ENCODE peak calls at places on chromosomes 7 and 10, in seven cellular contexts. G is H9, M is right lobe of liver, O is IMR-90, H is GM12865, Y is HFFc6, S is fibroblast of pulmonary artery. Q is an unnamed sample.

GRCh38 chr10:122301055-122301810 is 30.1 kb downstream of the BTBD16 start:
- DNase-seq in Y (peak; percentile 3), S (peak; percentile 89), G (no peak), H (no peak), O (peak; percentile 38), M (no peak), Q (peak; percentile 84)

GRCh38 chr10:27240891-27241639 is 468 bp upstream of the ACBD5 start:
- DNase-seq in G (peak; percentile 55), O (no peak), Y (no peak), M (no peak), S (peak; percentile 4), H (peak; percentile 67), Q (no peak)

GRCh38 chr7:50142421-50143113 is 49.5 kb upstream of the ZPBP start:
- DNase-seq in O (peak; percentile 21), M (no peak), S (peak; percentile 59), H (peak; percentile 63), Y (no peak), G (no peak), Q (no peak)

GRCh38 chr10:412109-412508 is 276.9 kb downstream of the ZMYND11 start:
- DNase-seq in Y (no peak), M (no peak), G (no peak), H (peak; percentile 50), S (no peak), O (no peak), Q (no peak)

GRCh38 chr7:41779918-41780317 is 77.0 kb upstream of the INHBA start:
- DNase-seq in M (no peak), Y (no peak), G (no peak), S (peak; percentile 69), H (no peak), O (no peak), Q (no peak)

GRCh38 chr7:81467964-81468363 is 301.9 kb downstream of the HGF start:
- DNase-seq in Y (no peak), M (no peak), H (no peak), S (no peak), G (no peak), O (no peak), Q (no peak)

GRCh38 chr10:79982861-79983260 is 34.0 kb upstream of the SFTPD start:
- DNase-seq in M (no peak), H (no peak), S (no peak), O (no peak), Y (no peak), G (peak; percentile 29), Q (no peak)

GRCh38 chr10:2005546-2005945 is 268.2 kb upstream of the ADARB2 start:
- DNase-seq in Y (no peak), G (no peak), S (no peak), H (no peak), M (no peak), O (no peak), Q (no peak)

GRCh38 chr7:10973942-10974716 is 457 bp downstream of the PHF14 start:
- DNase-seq in G (peak; percentile 57), S (peak; percentile 44), O (peak; percentile 44), Y (peak; percentile 23), M (no peak), H (peak; percentile 56), Q (no peak)

GRCh38 chr7:46035166-46035565 is 114.1 kb upstream of the IGFBP3 start:
- DNase-seq in S (no peak), G (no peak), H (no peak), M (no peak), O (no peak), Y (no peak), Q (no peak)

GRCh38 chr10:102420443-102420809 is 210 bp upstream of the FBXL15 start:
- DNase-seq in S (no peak), O (no peak), M (peak; percentile 92), Y (no peak), G (no peak), H (no peak), Q (no peak)

GRCh38 chr7:114264029-114264428 is 150.6 kb upstream of the FOXP2 start:
- DNase-seq in Y (no peak), G (no peak), O (peak; percentile 15), M (no peak), H (no peak), S (no peak), Q (no peak)

GRCh38 chr7:113179313-113179712 is 61.0 kb upstream of the SMIM30 start:
- DNase-seq in M (no peak), O (peak; percentile 19), G (no peak), H (no peak), Y (no peak), S (no peak), Q (no peak)

GRCh38 chr7:134855467-134855866 is 76.0 kb downstream of the CALD1 start:
- DNase-seq in G (no peak), O (no peak), Y (no peak), S (no peak), H (no peak), M (no peak), Q (no peak)

GRCh38 chr7:28587211-28587610 is 174.9 kb downstream of the CREB5 start:
- DNase-seq in O (peak; percentile 31), M (no peak), S (no peak), H (no peak), G (no peak), Y (no peak), Q (no peak)

GRCh38 chr10:33196710-33197406 is 137.6 kb downstream of the NRP1 start:
- DNase-seq in H (no peak), G (no peak), M (peak; percentile 60), Y (no peak), S (no peak), O (no peak), Q (peak; percentile 17)

GRCh38 chr7:41656357-41656756 is 46.5 kb downstream of the INHBA start:
- DNase-seq in O (peak; percentile 63), S (peak; percentile 61), G (no peak), Y (peak; percentile 14), M (no peak), H (no peak), Q (no peak)

GRCh38 chr10:70000262-70000661 is 52.4 kb upstream of the MACROH2A2 start:
- DNase-seq in G (no peak), S (no peak), M (no peak), H (no peak), Y (no peak), O (no peak), Q (no peak)

GRCh38 chr7:98423043-98423442 is 22.2 kb upstream of the BAIAP2L1 start:
- DNase-seq in Y (peak; percentile 36), G (no peak), O (peak; percentile 30), M (no peak), H (peak; percentile 48), S (peak; percentile 34), Q (no peak)

GRCh38 chr10:63483983-63484382 is 18.2 kb upstream of the JMJD1C start:
- DNase-seq in M (no peak), S (no peak), O (no peak), Y (no peak), H (no peak), G (no peak), Q (no peak)

DNA sequence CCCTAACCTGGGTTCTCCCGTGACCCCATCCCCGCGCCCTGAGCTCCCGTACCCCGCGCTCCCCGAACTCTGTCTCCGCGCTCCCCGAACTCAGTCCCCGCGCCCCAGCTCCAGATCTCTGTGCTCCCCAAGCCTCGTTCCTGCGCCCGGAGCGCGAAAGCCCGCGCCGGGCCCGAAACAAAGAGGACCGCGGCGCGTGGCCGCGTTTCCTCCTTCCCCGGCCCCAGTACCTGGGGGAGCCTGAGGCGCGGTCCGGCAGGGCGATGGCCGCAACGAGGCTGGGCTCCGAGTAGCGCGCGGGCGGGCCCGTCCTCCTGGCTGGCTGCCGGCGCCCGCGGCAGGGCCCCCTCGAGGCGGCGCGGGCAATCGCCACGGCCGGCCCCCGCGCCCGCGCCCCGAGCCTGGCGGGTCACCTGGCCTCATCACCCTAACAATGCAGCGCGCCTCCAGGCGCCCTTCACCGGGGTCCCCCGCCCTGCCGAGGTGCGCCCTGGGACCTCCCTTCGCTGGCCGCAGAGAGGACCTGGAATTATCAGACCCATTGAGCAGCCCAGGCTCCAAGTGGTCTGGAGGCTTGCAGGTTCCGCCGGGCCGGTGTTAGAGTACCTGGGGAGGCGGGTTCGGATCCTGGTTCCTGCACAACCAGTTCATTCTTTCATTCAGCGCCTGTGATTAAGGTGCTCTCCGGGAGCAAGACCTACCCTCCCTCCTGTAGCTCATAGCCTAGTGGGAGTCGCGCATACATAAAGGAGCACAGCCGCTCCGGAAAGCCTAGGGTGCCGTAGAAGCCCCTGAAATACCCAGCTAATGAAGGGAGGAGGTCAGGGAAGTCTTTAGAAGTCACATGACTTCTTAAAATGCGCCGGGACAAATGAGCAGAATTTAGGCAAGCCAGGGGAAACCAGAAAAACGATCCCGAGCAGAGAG is at the start of gene TNS3:
- DNase-seq in H (no peak), M (peak; percentile 59), O (peak; percentile 36), Y (no peak), G (peak; percentile 66), S (peak; percentile 51), Q (no peak)
- TF ChIP-seq CTCF in H (no peak), M (peak; percentile 42), O (peak; percentile 47), Y (peak; percentile 47), G (peak; percentile 37), S (no peak), Q (peak; percentile 38)

GRCh38 chr7:117405519-117405918 is 21.8 kb downstream of the ASZ1 start:
- DNase-seq in M (no peak), H (no peak), Y (no peak), O (no peak), G (no peak), S (no peak), Q (no peak)
- TF ChIP-seq CTCF in M (no peak), H (no peak), Y (peak; percentile 16), O (peak; percentile 2), G (peak; percentile 50), S (no peak), Q (no peak)

DNA sequence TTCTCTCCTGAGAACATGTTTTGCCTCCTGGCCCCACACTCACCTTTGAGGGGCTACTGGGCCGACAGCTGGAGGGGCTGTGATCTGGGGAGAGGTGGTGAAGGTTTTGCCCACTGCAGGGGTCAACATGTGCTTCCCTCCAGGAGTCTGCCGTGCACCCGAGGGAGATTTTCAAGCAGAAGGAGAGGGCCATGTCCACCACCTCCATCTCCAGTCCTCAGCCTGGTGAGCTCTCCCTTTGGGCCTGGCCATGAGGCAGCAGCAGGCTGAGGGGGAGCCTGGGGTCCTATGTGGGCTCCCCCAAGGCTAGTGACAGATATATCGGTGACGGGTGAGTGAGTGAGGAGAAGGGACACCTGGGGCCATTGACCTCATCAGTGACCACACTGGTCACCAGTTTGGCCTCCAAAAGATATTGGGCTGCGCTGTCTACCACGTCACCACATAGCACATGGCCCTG is 6.6 kb downstream of the PGAM2 start:
- DNase-seq in G (no peak), O (no peak), M (peak; percentile 30), Y (no peak), H (no peak), S (no peak), Q (no peak)
- TF ChIP-seq CTCF in G (no peak), O (no peak), M (no peak), Y (no peak), H (no peak), S (no peak), Q (no peak)

GRCh38 chr10:119291223-119291900 is 84.0 kb downstream of the GRK5 start:
- DNase-seq in M (no peak), H (no peak), Y (no peak), S (no peak), O (no peak), G (no peak), Q (no peak)

GRCh38 chr10:119289227-119289925 is 82.0 kb downstream of the GRK5 start:
- DNase-seq in Y (no peak), M (no peak), O (no peak), H (no peak), G (no peak), S (no peak), Q (no peak)

GRCh38 chr10:119288574-119289001 is 81.2 kb downstream of the GRK5 start:
- DNase-seq in M (peak; percentile 62), G (no peak), Y (no peak), H (no peak), O (no peak), S (no peak), Q (no peak)

GRCh38 chr10:119292968-119293367 is 85.6 kb downstream of the GRK5 start:
- DNase-seq in Y (no peak), G (no peak), H (no peak), O (no peak), M (no peak), S (no peak), Q (no peak)

GRCh38 chr10:119290301-119291036 is 83.1 kb downstream of the GRK5 start:
- DNase-seq in H (no peak), G (no peak), Y (no peak), O (no peak), S (peak; percentile 16), M (no peak), Q (no peak)
- TF ChIP-seq CTCF in H (no peak), G (peak; percentile 36), Y (peak; percentile 35), O (no peak), S (peak; percentile 14), M (peak; percentile 14), Q (peak; percentile 34)